ENCODE peak calls at places on chromosome 5, in five cellular contexts. C, G, O, P and V are unnamed samples. For H3K79me2, the result is how much of the 10 kb centered on the place peaks cover.

GRCh38 chr5:31944683-31945445 is 229.3 kb downstream of the GOLPH3 start:
- DNase-seq in C (no peak), G (no peak), O (no peak), P (no peak), V (no peak)

GRCh38 chr5:136033848-136034247 is 5.1 kb downstream of the TGFBI start:
- DNase-seq in C (no peak), G (no peak), O (no peak), P (no peak), V (no peak)

GRCh38 chr5:56817306-56817986 is 2.1 kb downstream of the MAP3K1 start:
- DNase-seq in C (no peak), G (no peak), O (no peak), P (no peak), V (no peak)

GRCh38 chr5:100273846-100274580 is 261.2 kb upstream of the FAM174A start:
- DNase-seq in C (no peak), G (no peak), O (no peak), P (no peak), V (no peak)

GRCh38 chr5:42889311-42889933 is 77.7 kb upstream of the SELENOP start:
- DNase-seq in C (no peak), G (peak), O (peak), P (peak), V (peak)

GRCh38 chr5:178785999-178786398 is 55.5 kb upstream of the ZNF354A start:
- DNase-seq in C (no peak), G (peak), O (no peak), P (no peak), V (no peak)

GRCh38 chr5:167513383-167513782 is 778.1 kb upstream of the WWC1 start:
- DNase-seq in C (no peak), G (no peak), O (no peak), P (no peak), V (no peak)

GRCh38 chr5:78293856-78294249 is 645 bp downstream of the AP3B1 start:
- DNase-seq in C (no peak), G (peak), O (no peak), P (no peak), V (no peak)

GRCh38 chr5:39194466-39195136 is 24.8 kb downstream of the FYB1 start:
- DNase-seq in C (no peak), G (peak), O (no peak), P (no peak), V (peak)

GRCh38 chr5:132065351-132065937 is 5.0 kb downstream of the IL3 start:
- DNase-seq in C (peak), G (peak), O (peak), P (peak), V (peak)

GRCh38 chr5:107218457-107219193 is 452.1 kb downstream of the EFNA5 start:
- DNase-seq in C (no peak), G (no peak), O (no peak), P (no peak), V (no peak)

GRCh38 chr5:167796636-167797035 is 494.8 kb upstream of the WWC1 start:
- DNase-seq in C (no peak), G (no peak), O (no peak), P (no peak), V (no peak)

GRCh38 chr5:155052532-155052931 is 39.0 kb downstream of the KIF4B start:
- DNase-seq in C (no peak), G (no peak), O (no peak), P (no peak), V (no peak)

GRCh38 chr5:59893436-59894227 is at the start of gene PDE4D:
- DNase-seq in C (no peak), G (no peak), O (no peak), P (peak), V (no peak)

GRCh38 chr5:150443242-150444075 is 6.1 kb downstream of the RPS14 start:
- DNase-seq in C (no peak), G (no peak), O (no peak), P (no peak), V (no peak)

GRCh38 chr5:106121972-106122605 is 1548.6 kb downstream of the EFNA5 start:
- DNase-seq in C (no peak), G (peak), O (peak), P (no peak), V (no peak)

GRCh38 chr5:64749385-64749784 is 19.1 kb downstream of the SREK1IP1 start:
- DNase-seq in C (no peak), G (no peak), O (no peak), P (no peak), V (no peak)

GRCh38 chr5:16690243-16690839 is 73.5 kb upstream of the RETREG1 start:
- DNase-seq in C (no peak), G (peak), O (peak), P (no peak), V (peak)

GRCh38 chr5:134651531-134651930 is 2.9 kb downstream of the SEC24A start:
- DNase-seq in C (no peak), G (no peak), O (no peak), P (no peak), V (no peak)

GRCh38 chr5:134647750-134648424 is 698 bp upstream of the SEC24A start:
- DNase-seq in C (peak), G (no peak), O (peak), P (no peak), V (peak)

GRCh38 chr5:134649163-134649916 is 755 bp downstream of the SEC24A start:
- DNase-seq in C (no peak), G (peak), O (no peak), P (no peak), V (no peak)

GRCh38 chr5:134642931-134643530 is 5.6 kb upstream of the SEC24A start:
- DNase-seq in C (peak), G (no peak), O (no peak), P (no peak), V (no peak)

GRCh38 chr5:134648425-134649162 is at the start of gene SEC24A:
- DNase-seq in C (no peak), G (peak), O (peak), P (peak), V (peak)
- TF ChIP-seq EZH2 in C (no peak), G (no peak), O (no peak), P (no peak), V (no peak)

GRCh38 chr5:73264626-73265025 is 91.6 kb downstream of the TMEM174 start:
- DNase-seq in C (no peak), G (no peak), O (no peak), P (no peak), V (no peak)

GRCh38 chr5:73265641-73266040 is 92.6 kb downstream of the TMEM174 start:
- DNase-seq in C (no peak), G (no peak), O (no peak), P (no peak), V (no peak)

GRCh38 chr5:73266309-73266708 is 93.3 kb downstream of the TMEM174 start:
- DNase-seq in C (no peak), G (no peak), O (no peak), P (no peak), V (no peak)

GRCh38 chr5:73266925-73267775 is 94.2 kb downstream of the TMEM174 start:
- DNase-seq in C (no peak), G (no peak), O (no peak), P (no peak), V (no peak)

DNA sequence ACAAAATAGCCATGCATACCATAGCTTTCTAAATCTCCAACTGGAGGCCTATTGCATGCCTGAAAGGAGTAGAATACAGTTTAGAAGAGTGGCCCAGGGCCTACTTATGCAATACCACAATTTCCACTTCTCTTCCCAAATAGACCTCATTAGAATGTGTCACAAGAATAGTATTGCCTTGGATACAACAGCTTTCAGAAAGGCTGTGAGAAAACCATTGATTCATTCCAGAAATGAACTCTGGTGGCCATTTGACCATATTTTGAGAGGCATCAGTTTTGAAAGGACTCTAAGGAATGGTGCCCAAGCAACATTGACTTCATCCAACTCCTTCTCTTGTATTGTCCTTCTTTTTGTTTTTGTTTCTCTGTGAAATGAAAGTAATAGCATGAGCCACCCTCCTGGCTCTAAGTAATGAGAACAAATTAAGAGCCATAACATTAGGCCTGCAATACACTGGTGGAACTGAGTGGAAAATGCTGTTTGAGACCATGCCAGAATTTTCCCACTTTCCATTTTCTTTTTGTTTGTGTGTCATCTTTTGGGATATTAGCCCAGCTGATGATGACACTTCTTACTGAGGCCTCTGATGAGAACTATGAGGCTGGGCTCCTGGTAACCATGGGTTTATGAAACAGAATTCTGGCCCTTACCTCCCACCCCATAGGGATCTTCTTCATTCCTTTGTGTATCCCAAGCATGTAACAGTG is 90.2 kb downstream of the TMEM174 start:
- DNase-seq in C (no peak), G (no peak), O (no peak), P (no peak), V (no peak)
- TF ChIP-seq CEBPB in C (no peak), G (no peak), O (no peak), P (no peak), V (no peak)

DNA sequence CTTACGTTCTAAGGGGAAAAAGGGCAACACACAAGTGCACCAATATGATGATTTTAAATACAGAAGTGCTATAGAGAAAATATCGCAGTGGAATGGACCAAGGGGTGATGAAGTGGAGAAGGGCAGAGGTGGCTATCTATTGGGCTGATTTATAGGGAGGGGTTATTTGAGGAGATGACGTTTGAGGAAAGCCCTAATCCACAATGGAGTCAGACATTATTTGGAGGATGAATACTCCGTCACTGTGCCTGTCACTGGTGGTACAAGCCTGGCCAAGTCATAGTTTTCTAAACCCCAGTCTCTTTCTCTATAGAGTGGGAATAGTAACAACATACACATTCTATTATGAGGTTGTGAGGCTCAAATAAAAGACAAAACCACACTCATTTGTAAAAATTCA is 48.5 kb downstream of the MEF2C start:
- DNase-seq in C (no peak), G (no peak), O (no peak), P (no peak), V (no peak)
- H3K79me2 ChIP-seq in C (half or more), G (half or more), O (under half), P (under half), V (under half)

GRCh38 chr5:3153226-3153858 is 401.9 kb upstream of the IRX2 start:
- DNase-seq in C (no peak), G (no peak), O (no peak), P (no peak), V (no peak)

GRCh38 chr5:3145641-3146040 is 394.2 kb upstream of the IRX2 start:
- DNase-seq in C (no peak), G (no peak), O (no peak), P (no peak), V (no peak)

GRCh38 chr5:3153906-3154305 is 402.4 kb upstream of the IRX2 start:
- DNase-seq in C (no peak), G (no peak), O (no peak), P (no peak), V (no peak)

GRCh38 chr5:3155029-3155428 is 403.6 kb upstream of the IRX2 start:
- DNase-seq in C (no peak), G (no peak), O (no peak), P (no peak), V (no peak)

GRCh38 chr5:3149899-3150298 is 398.4 kb upstream of the IRX2 start:
- DNase-seq in C (no peak), G (no peak), O (no peak), P (no peak), V (no peak)
- TF ChIP-seq EZH2 in C (no peak), G (no peak), O (no peak), P (no peak), V (no peak)

GRCh38 chr5:57817924-57818323 is 335.3 kb upstream of the ACTBL2 start:
- DNase-seq in C (no peak), G (no peak), O (no peak), P (no peak), V (no peak)
- TF ChIP-seq CEBPB in C (no peak), G (no peak), O (no peak), P (no peak), V (no peak)

GRCh38 chr5:53631251-53631650 is 70.8 kb downstream of the NDUFS4 start:
- DNase-seq in C (no peak), G (no peak), O (no peak), P (no peak), V (no peak)
- H3K79me2 ChIP-seq in C (under half), G (under half), O (under half), P (under half), V (under half)

DNA sequence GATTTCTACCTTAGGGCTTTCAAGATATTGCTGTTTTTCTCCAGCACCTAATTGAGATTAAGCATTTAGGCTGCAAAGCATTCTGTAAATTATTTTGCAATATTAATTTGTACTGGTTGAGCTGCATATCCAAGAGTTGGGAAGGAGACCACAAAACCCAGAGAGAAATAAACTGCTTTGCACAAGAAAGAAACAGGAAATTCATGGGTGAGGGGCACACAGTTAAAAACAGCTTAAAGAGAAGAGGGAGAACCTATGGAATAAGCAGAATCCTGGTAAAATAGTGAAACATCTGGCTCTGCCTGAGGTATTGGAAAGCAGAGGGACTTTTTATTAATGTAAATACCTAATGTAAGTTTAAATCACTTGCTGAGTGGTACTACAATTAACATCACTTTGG is 243.0 kb downstream of the TMEM167A start:
- DNase-seq in C (no peak), G (no peak), O (no peak), P (no peak), V (no peak)
- TF ChIP-seq EZH2 in C (no peak), G (no peak), O (no peak), P (no peak), V (no peak)